ENCODE peak calls at places on chromosomes 6 and 20, in eight cellular contexts. R is AG04450; O is endothelial cell of umbilical vein; M is cardiac muscle cell; F is fibroblast of lung; S is psoas muscle; I is CD8-positive, alpha-beta T cell; H is CD4-positive, CD25-positive, alpha-beta regulatory T cell. U is an unnamed sample.

GRCh38 chr6:14841901-14842421 is 403.9 kb upstream of the JARID2 start:
- DNase-seq in S (peak), I (no peak), H (no peak), M (no peak), R (peak), O (no peak), F (peak), U (no peak)

GRCh38 chr20:54364365-54364764 is 111.0 kb upstream of the DOK5 start:
- DNase-seq in R (no peak), M (no peak), H (no peak), F (no peak), S (no peak), I (no peak), O (no peak), U (no peak)

GRCh38 chr6:5878792-5879191 is 127.9 kb downstream of the NRN1 start:
- DNase-seq in R (no peak), M (no peak), O (no peak), H (no peak), S (no peak), F (no peak), I (no peak), U (peak)

GRCh38 chr6:168640181-168640580 is 199.2 kb downstream of the SMOC2 start:
- DNase-seq in F (no peak), I (no peak), M (no peak), O (no peak), S (no peak), H (no peak), R (no peak), U (no peak)

GRCh38 chr6:167907837-167908681 is 81.3 kb downstream of the AFDN start:
- DNase-seq in O (peak), S (no peak), H (no peak), M (peak), I (no peak), F (peak), R (no peak), U (no peak)

GRCh38 chr6:28211840-28212509 is 13.1 kb upstream of the ZSCAN9 start:
- DNase-seq in F (no peak), R (no peak), H (no peak), M (no peak), I (no peak), O (no peak), S (no peak), U (peak)

GRCh38 chr6:122715725-122716124 is 63.8 kb upstream of the FABP7 start:
- DNase-seq in R (no peak), O (no peak), M (no peak), S (no peak), F (peak), H (no peak), I (no peak), U (no peak)

GRCh38 chr6:161526794-161527193 is 252.9 kb upstream of the AGPAT4 start:
- DNase-seq in M (no peak), S (no peak), R (no peak), H (no peak), F (no peak), O (no peak), I (no peak), U (no peak)

GRCh38 chr6:135231469-135231844 is 50.3 kb downstream of the MYB start:
- DNase-seq in I (no peak), S (no peak), F (peak), M (no peak), R (no peak), O (no peak), H (no peak), U (peak)

GRCh38 chr6:13373488-13373886 is 45.1 kb upstream of the TBC1D7 start:
- DNase-seq in H (no peak), R (no peak), I (no peak), S (no peak), O (peak), F (no peak), M (no peak), U (no peak)

GRCh38 chr20:31603822-31604566 is 1.1 kb upstream of the ID1 start:
- DNase-seq in M (peak), I (peak), F (peak), R (peak), S (peak), O (peak), H (peak), U (peak)

GRCh38 chr6:140370949-140371348 is 996.5 kb upstream of the CITED2 start:
- DNase-seq in S (no peak), M (no peak), R (no peak), F (no peak), I (no peak), O (no peak), H (no peak), U (no peak)

GRCh38 chr6:134310206-134310605 is 7.7 kb downstream of the SGK1 start:
- DNase-seq in M (no peak), H (no peak), S (no peak), I (no peak), O (no peak), R (no peak), F (peak), U (no peak)

GRCh38 chr20:17558154-17558940 is 11.5 kb upstream of the DSTN start:
- DNase-seq in I (no peak), R (peak), H (no peak), O (peak), M (no peak), F (peak), S (no peak), U (no peak)

GRCh38 chr20:20439602-20440001 is 71.7 kb downstream of the INSM1 start:
- DNase-seq in I (no peak), O (no peak), M (no peak), H (no peak), F (no peak), R (no peak), S (no peak), U (no peak)

GRCh38 chr20:4507288-4507719 is 214.4 kb upstream of the PRND start:
- DNase-seq in M (no peak), O (peak), I (no peak), F (peak), R (peak), S (no peak), H (no peak), U (no peak)

GRCh38 chr6:149354009-149354408 is 36.5 kb downstream of the TAB2 start:
- DNase-seq in I (no peak), S (no peak), H (peak), R (no peak), O (no peak), M (no peak), F (no peak), U (no peak)

DNA sequence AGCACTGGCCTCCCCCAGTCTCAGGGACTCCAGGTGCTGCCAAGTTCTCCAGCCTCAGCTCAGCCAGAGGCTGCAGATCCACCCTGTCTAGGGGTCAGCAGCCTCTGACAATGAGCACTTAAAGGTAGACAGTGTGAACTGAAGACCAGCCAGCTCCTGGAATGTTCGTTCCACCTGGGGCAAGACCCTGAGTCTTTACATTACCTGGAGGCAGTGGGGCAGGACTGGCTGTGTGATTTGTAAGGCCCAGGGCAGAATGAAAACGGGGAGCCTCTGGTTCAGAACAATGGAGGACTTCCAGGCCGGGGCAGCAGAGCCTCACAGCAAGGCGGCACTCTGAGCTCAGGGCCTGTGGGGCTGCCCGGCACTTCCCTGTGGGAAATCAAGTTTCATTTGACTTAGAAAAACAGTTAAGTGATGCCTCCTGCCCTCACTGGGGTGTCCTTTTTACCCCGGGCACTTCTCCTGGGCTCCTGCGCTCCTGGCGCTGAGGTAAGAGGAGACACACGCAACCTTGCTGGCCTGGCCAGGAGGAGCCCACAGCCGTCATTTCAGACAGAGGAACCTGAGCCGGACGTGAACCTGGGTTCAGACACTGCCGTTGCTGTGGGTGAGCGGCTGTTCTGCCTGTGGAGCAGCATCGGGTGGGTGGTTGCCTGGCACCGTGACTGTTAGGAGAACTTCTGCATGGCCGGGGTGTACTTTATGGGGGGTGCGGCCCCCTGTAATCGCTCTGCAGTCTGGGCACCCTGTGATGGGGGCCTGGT is 64.9 kb downstream of the CTCFL start:
- DNase-seq in S (no peak), M (no peak), H (no peak), R (no peak), O (no peak), I (no peak), F (no peak), U (no peak)
- H3K4me3 ChIP-seq in S (no peak), M (no peak), H (no peak), R (no peak), O (no peak), I (no peak), F (no peak), U (no peak)

DNA sequence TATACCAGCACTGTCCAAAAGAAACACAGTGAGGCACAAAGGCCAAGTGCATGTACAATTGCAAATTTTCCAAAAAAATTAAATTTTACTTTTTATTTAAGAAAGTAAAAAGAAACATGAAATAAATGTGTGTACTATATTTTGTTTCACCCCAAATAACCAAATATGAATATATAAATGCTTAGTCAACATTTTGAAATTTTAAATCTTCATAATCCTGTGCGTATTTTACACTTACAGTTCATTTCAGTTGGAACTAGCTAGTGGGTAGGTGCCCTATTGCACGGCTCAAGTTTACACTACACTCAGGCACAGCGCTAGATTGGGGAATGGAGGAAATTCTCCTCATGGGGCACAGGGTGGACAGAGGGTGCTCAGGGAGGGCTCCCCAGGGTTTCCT is 18.0 kb upstream of the BTN3A3 start:
- DNase-seq in R (no peak), S (no peak), O (no peak), F (no peak), H (no peak), M (no peak), I (no peak), U (no peak)
- H3K4me3 ChIP-seq in R (peak), S (peak), O (no peak), F (peak), H (peak), M (peak), I (no peak), U (peak)

DNA sequence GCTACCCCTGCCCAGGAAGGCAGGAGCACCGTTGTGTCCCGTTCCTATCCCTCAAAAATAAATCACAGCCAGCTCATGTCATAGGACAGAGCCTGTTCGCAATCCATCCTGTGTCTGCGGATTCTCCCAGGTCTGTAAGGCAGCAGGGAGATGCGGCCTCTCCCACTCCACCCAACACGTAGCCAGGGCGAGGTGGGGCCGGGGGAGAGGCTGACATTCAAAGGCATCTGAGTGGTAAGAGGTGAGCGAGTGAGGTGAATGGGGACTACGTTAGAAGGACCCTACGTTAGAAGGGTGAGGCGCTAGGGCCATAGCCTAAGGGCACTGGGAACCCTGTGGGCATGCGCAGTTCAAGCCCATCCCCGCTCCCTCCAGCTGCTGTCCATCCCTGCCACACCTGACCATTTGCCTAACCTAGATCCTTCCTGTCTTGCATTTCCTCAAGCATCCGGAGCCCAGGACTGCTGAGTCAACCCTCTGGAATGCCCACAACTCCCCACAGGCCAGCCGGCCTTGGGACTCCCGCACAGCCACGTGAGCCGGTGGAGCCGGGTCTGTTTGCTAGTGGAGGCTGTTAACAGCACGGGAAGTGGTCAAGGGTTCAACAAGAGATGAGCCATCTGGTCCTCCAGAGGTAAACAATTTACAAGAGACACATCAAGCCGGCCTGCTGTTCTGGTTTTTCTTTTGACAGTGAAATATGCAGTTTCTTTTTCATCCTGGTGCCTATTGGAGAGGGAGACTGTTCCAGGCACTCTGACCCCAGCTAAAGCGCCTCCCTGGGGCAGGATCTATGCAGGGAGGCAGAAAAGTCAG is 45.9 kb downstream of the RIPOR3 start:
- DNase-seq in H (no peak), I (no peak), S (peak), F (peak), M (peak), O (peak), R (peak), U (no peak)
- H3K4me3 ChIP-seq in H (no peak), I (no peak), S (no peak), F (no peak), M (no peak), O (no peak), R (no peak), U (no peak)

GRCh38 chr20:62366370-62367135 is 559 bp downstream of the LAMA5 start:
- DNase-seq in I (no peak), S (peak), H (no peak), R (no peak), M (peak), F (no peak), O (no peak), U (no peak)

GRCh38 chr20:62368303-62368628 is 1.2 kb upstream of the LAMA5 start:
- DNase-seq in O (no peak), H (no peak), F (no peak), M (no peak), R (no peak), S (no peak), I (no peak), U (no peak)

GRCh38 chr20:62365814-62366369 is 1.2 kb downstream of the LAMA5 start:
- DNase-seq in M (peak), S (peak), F (no peak), R (no peak), O (no peak), I (no peak), H (no peak), U (no peak)

GRCh38 chr20:62367483-62368302 is 581 bp upstream of the LAMA5 start:
- DNase-seq in M (peak), H (peak), S (peak), R (no peak), I (no peak), O (no peak), F (no peak), U (peak)

DNA sequence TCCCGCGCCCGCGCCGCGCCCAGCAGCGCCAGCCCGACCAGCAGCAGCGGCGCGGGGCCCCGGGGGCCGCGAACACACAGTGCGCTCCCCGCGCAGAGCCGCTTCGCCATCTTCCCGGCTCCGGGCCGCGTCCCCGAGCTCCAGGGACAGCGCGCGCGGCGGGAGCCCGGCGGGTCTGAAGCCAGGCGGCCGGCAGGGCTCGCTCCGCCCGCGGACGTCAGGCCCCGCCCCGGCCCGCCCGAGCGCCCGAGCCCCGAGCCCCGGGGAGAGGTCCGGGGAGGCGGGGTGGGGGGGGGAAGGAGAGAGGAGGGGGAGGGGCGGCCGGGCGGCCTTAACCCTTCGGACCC is at the start of gene LAMA5:
- DNase-seq in F (peak), I (no peak), H (no peak), S (peak), R (no peak), O (no peak), M (peak), U (peak)
- H3K4me3 ChIP-seq in F (peak), I (peak), H (no peak), S (peak), R (peak), O (peak), M (peak), U (peak)

GRCh38 chr6:33254591-33254990 is 17.1 kb downstream of the VPS52 start:
- DNase-seq in I (no peak), H (no peak), O (no peak), R (no peak), F (no peak), M (no peak), S (no peak), U (no peak)
- H3K4me3 ChIP-seq in I (no peak), H (no peak), O (no peak), R (no peak), F (no peak), M (no peak), S (no peak), U (no peak)

GRCh38 chr6:49030621-49031020 is 432.4 kb downstream of the MMUT start:
- DNase-seq in H (no peak), S (no peak), M (no peak), I (no peak), R (no peak), F (peak), O (no peak), U (no peak)

GRCh38 chr6:49025273-49026240 is 437.5 kb downstream of the MMUT start:
- DNase-seq in H (no peak), F (no peak), R (no peak), S (no peak), M (no peak), O (no peak), I (no peak), U (no peak)

GRCh38 chr6:49027644-49028043 is 435.4 kb downstream of the MMUT start:
- DNase-seq in I (no peak), O (no peak), M (no peak), S (no peak), R (no peak), H (no peak), F (no peak), U (no peak)
- H3K4me3 ChIP-seq in I (no peak), O (no peak), M (no peak), S (no peak), R (no peak), H (no peak), F (no peak), U (no peak)

GRCh38 chr20:52975024-52975732 is 3.0 kb downstream of the TSHZ2 start:
- DNase-seq in M (peak), I (no peak), S (no peak), F (peak), O (no peak), R (no peak), H (no peak), U (peak)

GRCh38 chr20:52971498-52972189 is 514 bp upstream of the TSHZ2 start:
- DNase-seq in S (no peak), H (no peak), M (no peak), I (no peak), F (no peak), O (no peak), R (no peak), U (no peak)

GRCh38 chr20:52972190-52972937 is at the start of gene TSHZ2:
- DNase-seq in S (peak), O (no peak), H (peak), R (no peak), F (peak), M (peak), I (no peak), U (peak)

GRCh38 chr20:52972965-52973819 is 1.0 kb downstream of the TSHZ2 start:
- DNase-seq in F (no peak), M (peak), O (no peak), I (no peak), H (no peak), R (no peak), S (peak), U (peak)

DNA sequence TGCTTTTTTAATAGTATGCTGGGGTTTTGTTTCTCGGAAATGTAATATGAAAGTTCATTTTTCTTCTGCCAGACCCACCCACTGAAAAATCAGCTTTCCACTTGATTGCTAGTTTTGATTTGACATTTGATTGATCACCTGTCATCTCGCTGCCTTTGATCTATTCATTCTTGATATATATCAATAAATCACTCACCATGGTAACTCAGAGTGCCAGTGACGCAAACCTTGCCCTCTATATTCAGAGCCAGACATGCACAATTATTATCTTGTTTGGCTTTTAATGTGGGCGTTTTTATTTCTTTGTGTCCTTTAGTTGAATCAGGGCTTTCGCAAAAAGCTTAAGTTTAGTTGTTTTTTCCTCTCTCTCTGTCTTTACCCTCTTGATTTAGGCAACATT is 2.0 kb downstream of the TSHZ2 start:
- DNase-seq in I (no peak), R (no peak), M (no peak), S (no peak), O (no peak), F (peak), H (peak), U (peak)
- H3K4me3 ChIP-seq in I (no peak), R (no peak), M (peak), S (peak), O (no peak), F (no peak), H (peak), U (no peak)

DNA sequence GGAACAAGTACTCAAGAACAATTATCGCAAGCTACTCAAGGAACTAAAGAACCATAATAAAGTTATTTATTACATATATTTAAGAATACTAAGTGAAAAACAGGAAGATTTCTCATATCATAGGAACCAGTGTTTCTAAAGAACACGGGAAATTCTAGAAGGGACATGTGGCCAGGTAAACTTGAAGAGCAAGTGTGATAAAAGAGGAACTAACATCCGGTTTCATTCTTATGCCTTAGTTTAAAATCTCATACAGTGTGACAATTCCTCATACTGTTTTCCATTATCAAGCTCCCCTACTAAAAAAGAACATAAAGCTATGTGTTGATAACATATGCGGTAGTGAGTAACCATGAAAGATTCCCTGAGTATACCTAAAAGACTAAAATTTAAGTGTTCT is 163.5 kb upstream of the SHLD1 start:
- DNase-seq in M (no peak), R (no peak), H (no peak), S (no peak), I (no peak), O (no peak), F (no peak), U (peak)
- H3K4me3 ChIP-seq in M (no peak), R (no peak), H (peak), S (no peak), I (no peak), O (no peak), F (no peak), U (no peak)

U was measured in GM12865.